ENCODE peak calls at places on chromosomes 5 and 9, in ten cellular contexts. D, N, B, H, T, Y, S, E, U and K are unnamed samples.

GRCh38 chr5:126228934-126229333 is 194.3 kb upstream of the GRAMD2B start:
- DNase-seq in D (no peak), N (no peak), B (no peak), H (no peak), T (no peak), Y (no peak), S (no peak), E (no peak), U (no peak), K (no peak)

GRCh38 chr5:123429993-123430392 is 6.8 kb upstream of the CEP120 start:
- DNase-seq in D (no peak), N (peak; percentile 44), B (peak; percentile 94), H (no peak), T (no peak), Y (no peak), S (no peak), E (no peak), U (peak; percentile 46), K (no peak)

GRCh38 chr9:86674475-86674874 is 272.8 kb downstream of the GAS1 start:
- DNase-seq in D (no peak), N (no peak), B (no peak), H (no peak), T (no peak), Y (no peak), S (no peak), E (no peak), U (peak; percentile 62), K (no peak)

GRCh38 chr9:123360161-123361085 is 4.4 kb downstream of the CRB2 start:
- DNase-seq in D (no peak), N (peak; percentile 90), B (peak; percentile 23), H (no peak), T (peak; percentile 58), Y (peak; percentile 98), S (peak; percentile 99), E (no peak), U (peak; percentile 28), K (peak; percentile 65)

GRCh38 chr5:59893436-59894227 is at the start of gene PDE4D:
- DNase-seq in D (peak; percentile 5), N (no peak), B (peak; percentile 63), H (no peak), T (no peak), Y (peak; percentile 87), S (peak; percentile 88), E (no peak), U (peak; percentile 69), K (peak; percentile 70)

GRCh38 chr5:170861855-170862766 is at the start of gene RANBP17:
- DNase-seq in D (peak; percentile 48), N (no peak), B (peak; percentile 81), H (no peak), T (peak; percentile 29), Y (peak; percentile 88), S (peak; percentile 88), E (no peak), U (peak; percentile 63), K (no peak)

GRCh38 chr5:82561786-82562185 is 283.6 kb upstream of the RPS23 start:
- DNase-seq in D (no peak), N (no peak), B (peak; percentile 60), H (no peak), T (no peak), Y (no peak), S (no peak), E (no peak), U (no peak), K (no peak)

GRCh38 chr9:33927694-33928093 is 110.7 kb downstream of the UBE2R2 start:
- DNase-seq in D (no peak), N (no peak), B (no peak), H (no peak), T (no peak), Y (no peak), S (no peak), E (no peak), U (no peak), K (no peak)

GRCh38 chr5:56856779-56857178 is 41.4 kb downstream of the MAP3K1 start:
- DNase-seq in D (no peak), N (no peak), B (no peak), H (no peak), T (no peak), Y (no peak), S (no peak), E (no peak), U (no peak), K (no peak)